ENCODE peak calls at places on chromosomes 11 and 22, in eight cellular contexts. N, I, O, T, M, Z, J and U are unnamed samples. For H3K36me3, the result is how much of the 10 kb centered on the place peaks cover.

GRCh38 chr11:87137711-87138110 is 100.0 kb downstream of the TMEM135 start:
- DNase-seq in N (no peak), I (no peak), O (no peak), T (no peak), M (no peak), Z (no peak), J (peak), U (no peak)

GRCh38 chr11:84947970-84948600 is 679.1 kb downstream of the DLG2 start:
- DNase-seq in N (no peak), I (no peak), O (no peak), T (no peak), M (peak), Z (no peak), J (no peak), U (no peak)

GRCh38 chr11:130217133-130217631 is 57.6 kb downstream of the ST14 start:
- DNase-seq in N (no peak), I (no peak), O (no peak), T (no peak), M (no peak), Z (no peak), J (no peak), U (no peak)

GRCh38 chr11:109865558-109866186 is 227.5 kb upstream of the ZC3H12C start:
- DNase-seq in N (no peak), I (peak), O (no peak), T (no peak), M (peak), Z (no peak), J (no peak), U (no peak)

GRCh38 chr11:130001491-130002351 is 914 bp downstream of the PRDM10 start:
- DNase-seq in N (peak), I (peak), O (peak), T (peak), M (peak), Z (peak), J (peak), U (no peak)

GRCh38 chr11:32561835-32562234 is 21.8 kb upstream of the EIF3M start:
- DNase-seq in N (no peak), I (no peak), O (no peak), T (no peak), M (no peak), Z (no peak), J (no peak), U (no peak)

GRCh38 chr22:24848559-24849168 is 42.7 kb downstream of the SGSM1 start:
- DNase-seq in N (no peak), I (no peak), O (no peak), T (no peak), M (no peak), Z (no peak), J (no peak), U (no peak)

GRCh38 chr11:61334434-61335354 is 1.7 kb downstream of the TKFC start:
- DNase-seq in N (no peak), I (peak), O (no peak), T (peak), M (no peak), Z (no peak), J (peak), U (no peak)

GRCh38 chr11:47215366-47215925 is 672 bp downstream of the DDB2 start:
- DNase-seq in N (no peak), I (no peak), O (peak), T (no peak), M (no peak), Z (no peak), J (no peak), U (no peak)

GRCh38 chr11:16012125-16012751 is 344.1 kb downstream of the SOX6 start:
- DNase-seq in N (no peak), I (peak), O (no peak), T (no peak), M (no peak), Z (no peak), J (no peak), U (no peak)

GRCh38 chr11:13140028-13140870 is 131.1 kb downstream of the RASSF10 start:
- DNase-seq in N (no peak), I (no peak), O (no peak), T (peak), M (no peak), Z (no peak), J (peak), U (no peak)

GRCh38 chr22:37926358-37926757 is 20.3 kb downstream of the MICALL1 start:
- DNase-seq in N (no peak), I (no peak), O (no peak), T (no peak), M (no peak), Z (no peak), J (no peak), U (no peak)

GRCh38 chr22:37925311-37925710 is 19.2 kb downstream of the MICALL1 start:
- DNase-seq in N (no peak), I (no peak), O (no peak), T (no peak), M (no peak), Z (no peak), J (no peak), U (no peak)

GRCh38 chr22:37925767-37926166 is 19.7 kb downstream of the MICALL1 start:
- DNase-seq in N (no peak), I (no peak), O (no peak), T (no peak), M (no peak), Z (no peak), J (no peak), U (no peak)

GRCh38 chr22:37923927-37924326 is 17.8 kb downstream of the MICALL1 start:
- DNase-seq in N (no peak), I (no peak), O (no peak), T (no peak), M (no peak), Z (no peak), J (no peak), U (no peak)

DNA sequence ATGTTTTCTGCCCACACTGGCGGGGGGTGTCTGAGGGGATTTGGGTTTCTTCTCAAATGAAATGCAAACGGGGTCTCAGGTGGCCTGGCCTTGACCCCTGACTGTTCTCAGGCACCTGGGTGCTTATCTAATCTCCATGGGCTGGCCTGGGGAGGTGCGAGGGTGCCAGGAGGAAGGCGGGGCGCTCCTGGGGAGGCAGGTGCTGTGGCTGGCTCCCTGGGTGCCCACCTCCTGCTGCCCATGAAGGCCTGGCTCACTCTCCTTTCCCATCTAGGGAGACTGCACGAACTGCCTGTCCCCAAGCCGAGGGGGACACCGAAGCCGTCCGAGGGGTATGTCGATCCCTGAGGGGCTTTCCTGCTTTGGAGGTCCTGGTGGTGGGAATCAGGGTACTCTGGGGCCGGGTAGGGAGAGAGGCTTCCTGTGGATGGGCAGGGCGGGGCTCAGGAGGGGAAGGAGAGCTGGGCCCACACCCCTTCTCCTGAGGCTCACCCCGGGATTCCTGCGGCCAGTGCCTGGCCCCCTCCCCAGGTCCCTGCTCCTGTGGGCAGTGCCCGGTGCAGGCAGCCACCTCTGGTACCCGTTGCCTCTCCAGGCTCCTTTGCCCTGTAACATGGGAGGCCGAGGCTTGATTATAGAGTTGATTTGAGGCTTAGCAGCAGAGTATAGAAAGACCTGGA is 18.4 kb downstream of the MICALL1 start:
- DNase-seq in N (no peak), I (no peak), O (no peak), T (no peak), M (no peak), Z (no peak), J (no peak), U (no peak)
- H3K36me3 ChIP-seq in N (half or more), I (under half), O (under half), T (under half), M (under half), Z (under half), J (under half), U (half or more)

DNA sequence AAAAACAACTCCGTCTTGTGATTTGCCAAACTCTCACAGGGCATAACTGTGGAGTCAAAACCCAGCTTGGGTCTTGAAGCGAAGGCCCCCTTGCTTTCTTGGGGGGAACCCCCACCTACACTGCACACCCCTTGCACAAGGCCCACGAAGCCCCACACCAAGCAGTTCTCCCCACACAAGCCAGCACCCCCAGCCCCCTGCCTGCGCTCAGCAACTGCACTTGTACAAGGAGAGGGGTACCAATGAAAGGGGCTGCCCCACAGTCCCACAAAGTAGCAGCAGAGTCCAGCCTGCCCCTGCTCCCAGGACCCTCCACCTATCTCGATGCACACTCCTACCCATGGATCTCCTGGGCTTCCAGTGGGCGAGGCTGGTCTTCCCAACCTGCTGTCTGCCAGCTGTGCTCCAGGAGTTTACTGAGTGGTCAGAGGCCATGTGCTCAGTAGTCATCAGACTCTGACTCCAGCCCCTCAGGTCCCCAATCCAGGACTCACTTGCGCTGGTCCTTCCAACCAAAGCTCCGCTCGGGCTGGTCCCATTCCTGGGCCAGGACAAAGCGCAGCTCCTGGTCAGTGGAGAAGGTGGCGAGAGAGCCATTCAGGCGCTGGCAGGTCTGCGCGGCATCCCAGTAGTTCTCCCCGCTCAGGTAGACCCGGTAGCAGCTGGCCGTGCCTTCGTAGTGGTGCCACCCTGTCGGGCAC is 57.7 kb downstream of the DGCR2 start:
- DNase-seq in N (no peak), I (no peak), O (no peak), T (no peak), M (no peak), Z (no peak), J (no peak), U (no peak)
- H3K36me3 ChIP-seq in N (half or more), I (half or more), O (under half), T (under half), M (half or more), Z (under half), J (under half), U (half or more)

GRCh38 chr22:45779351-45779750 is 107.7 kb downstream of the ATXN10 start:
- DNase-seq in N (no peak), I (no peak), O (no peak), T (no peak), M (no peak), Z (no peak), J (no peak), U (no peak)
- H3K36me3 ChIP-seq in N (under half), I (under half), O (under half), T (under half), M (under half), Z (under half), J (under half), U (under half)

GRCh38 chr11:105206633-105207032 is 67.1 kb upstream of the CARD18 start:
- DNase-seq in N (no peak), I (no peak), O (no peak), T (no peak), M (no peak), Z (no peak), J (no peak), U (no peak)
- H3K36me3 ChIP-seq in N (under half), I (under half), O (under half), T (under half), M (under half), Z (under half), J (under half), U (under half)

GRCh38 chr22:49776053-49776511 is 51.6 kb downstream of the BRD1 start:
- DNase-seq in N (no peak), I (no peak), O (no peak), T (no peak), M (no peak), Z (no peak), J (no peak), U (no peak)
- H3K36me3 ChIP-seq in N (half or more), I (half or more), O (under half), T (under half), M (half or more), Z (under half), J (under half), U (half or more)

GRCh38 chr22:46369716-46370583 is 34.4 kb downstream of the TRMU start:
- DNase-seq in N (no peak), I (no peak), O (no peak), T (no peak), M (no peak), Z (no peak), J (no peak), U (no peak)
- H3K36me3 ChIP-seq in N (under half), I (under half), O (under half), T (under half), M (under half), Z (under half), J (under half), U (under half)

DNA sequence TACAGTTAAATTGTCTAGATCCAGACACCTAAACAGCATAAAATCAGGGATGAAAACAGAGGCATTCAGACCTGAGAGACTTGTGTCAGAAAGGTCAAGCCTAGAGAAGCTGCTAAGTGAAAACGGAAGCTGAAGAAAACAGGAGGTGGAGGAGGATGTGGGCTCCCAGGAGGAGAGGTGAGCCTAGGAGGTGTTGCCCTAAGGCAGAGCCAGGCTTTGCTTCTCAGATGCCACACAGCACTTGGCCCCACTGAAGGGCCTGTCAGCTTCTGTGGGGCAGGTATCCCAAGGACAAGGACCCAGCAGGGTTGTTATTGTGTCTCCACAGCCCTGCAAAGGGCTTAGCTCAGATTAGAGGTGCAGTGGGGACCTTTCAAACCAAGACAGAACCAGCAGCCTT is 14.4 kb downstream of the UFD1 start:
- DNase-seq in N (no peak), I (no peak), O (peak), T (no peak), M (no peak), Z (no peak), J (no peak), U (no peak)
- H3K36me3 ChIP-seq in N (half or more), I (half or more), O (under half), T (under half), M (half or more), Z (under half), J (under half), U (half or more)